ENCODE peak calls at places on chromosomes 2 and 18, in ten cellular contexts. One of them, this sample, is unnamed.

GRCh38 chr18:54052259-54052658 is 172.2 kb downstream of the MBD2 start:
- DNase-seq in heart left ventricle: no peak
- DNase-seq in lower leg skin: no peak
- DNase-seq in stomach: no peak
- DNase-seq in body of pancreas: no peak
- DNase-seq in breast epithelium: no peak
- DNase-seq in A549: no peak
- DNase-seq in ovary: no peak
- DNase-seq in GM12891: no peak
- DNase-seq in uterus: no peak
- DNase-seq in this sample: no peak

GRCh38 chr2:9336209-9336533 is 87.2 kb downstream of the ITGB1BP1 start:
- DNase-seq in ovary: no peak
- DNase-seq in body of pancreas: no peak
- DNase-seq in stomach: no peak
- DNase-seq in GM12891: peak
- DNase-seq in A549: no peak
- DNase-seq in uterus: no peak
- DNase-seq in lower leg skin: no peak
- DNase-seq in breast epithelium: no peak
- DNase-seq in heart left ventricle: no peak
- DNase-seq in this sample: no peak

GRCh38 chr2:156702520-156702919 is 266.3 kb downstream of the GPD2 start:
- DNase-seq in ovary: no peak
- DNase-seq in uterus: no peak
- DNase-seq in heart left ventricle: no peak
- DNase-seq in lower leg skin: no peak
- DNase-seq in A549: no peak
- DNase-seq in body of pancreas: no peak
- DNase-seq in breast epithelium: no peak
- DNase-seq in GM12891: no peak
- DNase-seq in stomach: no peak
- DNase-seq in this sample: no peak

GRCh38 chr2:44351676-44352075 is 9.6 kb downstream of the PREPL start:
- DNase-seq in A549: no peak
- DNase-seq in body of pancreas: no peak
- DNase-seq in ovary: no peak
- DNase-seq in uterus: no peak
- DNase-seq in breast epithelium: no peak
- DNase-seq in stomach: no peak
- DNase-seq in heart left ventricle: no peak
- DNase-seq in GM12891: no peak
- DNase-seq in lower leg skin: no peak
- DNase-seq in this sample: no peak

GRCh38 chr2:37636209-37637077 is 35.0 kb downstream of the CDC42EP3 start:
- DNase-seq in lower leg skin: no peak
- DNase-seq in A549: no peak
- DNase-seq in stomach: no peak
- DNase-seq in breast epithelium: no peak
- DNase-seq in heart left ventricle: no peak
- DNase-seq in GM12891: no peak
- DNase-seq in body of pancreas: no peak
- DNase-seq in uterus: no peak
- DNase-seq in ovary: no peak
- DNase-seq in this sample: no peak

GRCh38 chr18:70363861-70364260 is 75.0 kb downstream of the SOCS6 start:
- DNase-seq in uterus: no peak
- DNase-seq in heart left ventricle: no peak
- DNase-seq in body of pancreas: no peak
- DNase-seq in A549: peak
- DNase-seq in lower leg skin: no peak
- DNase-seq in ovary: no peak
- DNase-seq in GM12891: no peak
- DNase-seq in stomach: no peak
- DNase-seq in breast epithelium: no peak
- DNase-seq in this sample: no peak

GRCh38 chr2:64250063-64250462 is 105.8 kb upstream of the PELI1 start:
- DNase-seq in A549: no peak
- DNase-seq in ovary: no peak
- DNase-seq in heart left ventricle: no peak
- DNase-seq in breast epithelium: no peak
- DNase-seq in uterus: no peak
- DNase-seq in lower leg skin: no peak
- DNase-seq in body of pancreas: no peak
- DNase-seq in stomach: no peak
- DNase-seq in GM12891: no peak
- DNase-seq in this sample: no peak

GRCh38 chr2:86825728-86826386 is 35.1 kb upstream of the CD8A start:
- DNase-seq in GM12891: no peak
- DNase-seq in uterus: no peak
- DNase-seq in A549: no peak
- DNase-seq in breast epithelium: no peak
- DNase-seq in lower leg skin: no peak
- DNase-seq in body of pancreas: no peak
- DNase-seq in heart left ventricle: no peak
- DNase-seq in stomach: no peak
- DNase-seq in ovary: no peak
- DNase-seq in this sample: no peak

GRCh38 chr2:214127178-214127970 is 283.5 kb upstream of the VWC2L start:
- DNase-seq in GM12891: no peak
- DNase-seq in breast epithelium: no peak
- DNase-seq in ovary: no peak
- DNase-seq in stomach: no peak
- DNase-seq in A549: no peak
- DNase-seq in lower leg skin: peak
- DNase-seq in heart left ventricle: no peak
- DNase-seq in body of pancreas: no peak
- DNase-seq in uterus: peak
- DNase-seq in this sample: no peak

GRCh38 chr2:237062585-237062984 is 23.1 kb upstream of the COPS8 start:
- DNase-seq in A549: no peak
- DNase-seq in stomach: no peak
- DNase-seq in uterus: no peak
- DNase-seq in GM12891: no peak
- DNase-seq in body of pancreas: no peak
- DNase-seq in breast epithelium: no peak
- DNase-seq in ovary: no peak
- DNase-seq in heart left ventricle: no peak
- DNase-seq in lower leg skin: no peak
- DNase-seq in this sample: no peak

GRCh38 chr2:191713837-191714236 is 35.9 kb downstream of the NABP1 start:
- DNase-seq in breast epithelium: no peak
- DNase-seq in heart left ventricle: no peak
- DNase-seq in stomach: no peak
- DNase-seq in GM12891: no peak
- DNase-seq in ovary: no peak
- DNase-seq in uterus: no peak
- DNase-seq in A549: peak
- DNase-seq in lower leg skin: no peak
- DNase-seq in body of pancreas: no peak
- DNase-seq in this sample: no peak

GRCh38 chr2:42942214-42942989 is 150.0 kb upstream of the HAAO start:
- DNase-seq in GM12891: no peak
- DNase-seq in stomach: no peak
- DNase-seq in breast epithelium: no peak
- DNase-seq in heart left ventricle: no peak
- DNase-seq in A549: no peak
- DNase-seq in lower leg skin: no peak
- DNase-seq in body of pancreas: no peak
- DNase-seq in uterus: no peak
- DNase-seq in ovary: no peak
- DNase-seq in this sample: no peak

GRCh38 chr2:62304429-62305417 is 108.8 kb downstream of the B3GNT2 start:
- DNase-seq in heart left ventricle: no peak
- DNase-seq in lower leg skin: peak
- DNase-seq in uterus: peak
- DNase-seq in GM12891: no peak
- DNase-seq in stomach: peak
- DNase-seq in A549: no peak
- DNase-seq in body of pancreas: peak
- DNase-seq in breast epithelium: peak
- DNase-seq in ovary: peak
- DNase-seq in this sample: peak

GRCh38 chr2:33013684-33014110 is 66.9 kb downstream of the LTBP1 start:
- DNase-seq in stomach: no peak
- DNase-seq in uterus: no peak
- DNase-seq in A549: no peak
- DNase-seq in lower leg skin: no peak
- DNase-seq in body of pancreas: no peak
- DNase-seq in heart left ventricle: no peak
- DNase-seq in GM12891: no peak
- DNase-seq in ovary: no peak
- DNase-seq in breast epithelium: no peak
- DNase-seq in this sample: no peak
- TF ChIP-seq POLR2A in stomach: no peak
- TF ChIP-seq POLR2A in uterus: no peak
- TF ChIP-seq POLR2A in A549: no peak
- TF ChIP-seq POLR2A in lower leg skin: no peak
- TF ChIP-seq POLR2A in body of pancreas: no peak
- TF ChIP-seq POLR2A in heart left ventricle: no peak
- TF ChIP-seq POLR2A in GM12891: no peak
- TF ChIP-seq POLR2A in ovary: no peak
- TF ChIP-seq POLR2A in breast epithelium: no peak
- TF ChIP-seq POLR2A in this sample: no peak

GRCh38 chr2:221129657-221130056 is 442.4 kb downstream of the EPHA4 start:
- DNase-seq in A549: no peak
- DNase-seq in uterus: no peak
- DNase-seq in heart left ventricle: no peak
- DNase-seq in stomach: no peak
- DNase-seq in lower leg skin: no peak
- DNase-seq in GM12891: no peak
- DNase-seq in breast epithelium: no peak
- DNase-seq in body of pancreas: no peak
- DNase-seq in ovary: no peak
- DNase-seq in this sample: no peak

GRCh38 chr2:221120643-221121042 is 451.5 kb downstream of the EPHA4 start:
- DNase-seq in ovary: no peak
- DNase-seq in body of pancreas: no peak
- DNase-seq in A549: no peak
- DNase-seq in heart left ventricle: no peak
- DNase-seq in GM12891: no peak
- DNase-seq in breast epithelium: no peak
- DNase-seq in stomach: no peak
- DNase-seq in uterus: no peak
- DNase-seq in lower leg skin: no peak
- DNase-seq in this sample: no peak

GRCh38 chr2:221125691-221126090 is 446.4 kb downstream of the EPHA4 start:
- DNase-seq in uterus: no peak
- DNase-seq in body of pancreas: no peak
- DNase-seq in A549: no peak
- DNase-seq in stomach: no peak
- DNase-seq in ovary: no peak
- DNase-seq in lower leg skin: no peak
- DNase-seq in breast epithelium: no peak
- DNase-seq in GM12891: no peak
- DNase-seq in heart left ventricle: no peak
- DNase-seq in this sample: no peak

GRCh38 chr2:221123396-221123795 is 448.7 kb downstream of the EPHA4 start:
- DNase-seq in breast epithelium: no peak
- DNase-seq in stomach: no peak
- DNase-seq in heart left ventricle: no peak
- DNase-seq in body of pancreas: no peak
- DNase-seq in lower leg skin: no peak
- DNase-seq in A549: no peak
- DNase-seq in GM12891: no peak
- DNase-seq in ovary: no peak
- DNase-seq in uterus: no peak
- DNase-seq in this sample: no peak

GRCh38 chr2:221124542-221125235 is 447.4 kb downstream of the EPHA4 start:
- DNase-seq in uterus: no peak
- DNase-seq in lower leg skin: no peak
- DNase-seq in stomach: no peak
- DNase-seq in body of pancreas: no peak
- DNase-seq in A549: no peak
- DNase-seq in heart left ventricle: peak
- DNase-seq in breast epithelium: peak
- DNase-seq in ovary: no peak
- DNase-seq in GM12891: no peak
- DNase-seq in this sample: peak
- TF ChIP-seq POLR2A in uterus: no peak
- TF ChIP-seq POLR2A in lower leg skin: no peak
- TF ChIP-seq POLR2A in stomach: no peak
- TF ChIP-seq POLR2A in body of pancreas: no peak
- TF ChIP-seq POLR2A in A549: no peak
- TF ChIP-seq POLR2A in heart left ventricle: no peak
- TF ChIP-seq POLR2A in breast epithelium: no peak
- TF ChIP-seq POLR2A in ovary: no peak
- TF ChIP-seq POLR2A in GM12891: no peak
- TF ChIP-seq POLR2A in this sample: no peak

GRCh38 chr2:100741880-100742814 is 77.8 kb upstream of the NPAS2 start:
- DNase-seq in uterus: peak
- DNase-seq in lower leg skin: no peak
- DNase-seq in body of pancreas: no peak
- DNase-seq in GM12891: no peak
- DNase-seq in ovary: peak
- DNase-seq in stomach: no peak
- DNase-seq in breast epithelium: no peak
- DNase-seq in heart left ventricle: peak
- DNase-seq in A549: peak
- DNase-seq in this sample: no peak
- TF ChIP-seq POLR2A in uterus: no peak
- TF ChIP-seq POLR2A in lower leg skin: no peak
- TF ChIP-seq POLR2A in body of pancreas: no peak
- TF ChIP-seq POLR2A in GM12891: no peak
- TF ChIP-seq POLR2A in ovary: no peak
- TF ChIP-seq POLR2A in stomach: no peak
- TF ChIP-seq POLR2A in breast epithelium: no peak
- TF ChIP-seq POLR2A in heart left ventricle: no peak
- TF ChIP-seq POLR2A in A549: no peak
- TF ChIP-seq POLR2A in this sample: no peak

DNA sequence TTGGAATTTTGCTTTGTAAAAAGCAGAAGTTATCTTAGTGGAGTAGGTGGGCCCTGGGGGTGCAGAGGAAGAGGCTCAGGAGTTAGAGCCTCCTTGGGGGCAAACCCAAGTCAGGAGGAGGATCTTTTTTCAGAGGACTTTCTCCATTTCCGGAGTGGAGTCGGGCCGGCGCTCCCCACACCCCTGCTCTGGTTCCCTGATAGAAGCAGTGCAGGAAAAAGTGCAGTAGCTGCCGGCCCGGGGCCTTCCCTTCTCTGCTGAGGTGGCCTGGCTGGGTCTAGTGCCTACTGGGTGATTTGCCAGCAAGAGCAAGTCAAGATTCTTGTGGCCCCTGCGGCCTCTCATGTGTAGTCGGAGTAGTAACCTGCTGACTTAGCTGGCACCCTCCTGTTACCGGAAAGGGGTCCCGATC is 124.2 kb upstream of the HS6ST1 start:
- DNase-seq in uterus: no peak
- DNase-seq in breast epithelium: peak
- DNase-seq in A549: no peak
- DNase-seq in heart left ventricle: peak
- DNase-seq in stomach: peak
- DNase-seq in GM12891: no peak
- DNase-seq in lower leg skin: peak
- DNase-seq in ovary: no peak
- DNase-seq in body of pancreas: peak
- DNase-seq in this sample: no peak
- TF ChIP-seq POLR2A in uterus: no peak
- TF ChIP-seq POLR2A in breast epithelium: no peak
- TF ChIP-seq POLR2A in A549: no peak
- TF ChIP-seq POLR2A in heart left ventricle: no peak
- TF ChIP-seq POLR2A in stomach: no peak
- TF ChIP-seq POLR2A in GM12891: no peak
- TF ChIP-seq POLR2A in lower leg skin: no peak
- TF ChIP-seq POLR2A in ovary: no peak
- TF ChIP-seq POLR2A in body of pancreas: no peak
- TF ChIP-seq POLR2A in this sample: no peak

GRCh38 chr2:61018319-61018750 is 280 bp upstream of the PUS10 start:
- DNase-seq in heart left ventricle: no peak
- DNase-seq in uterus: no peak
- DNase-seq in body of pancreas: no peak
- DNase-seq in GM12891: peak
- DNase-seq in breast epithelium: no peak
- DNase-seq in A549: no peak
- DNase-seq in stomach: no peak
- DNase-seq in lower leg skin: no peak
- DNase-seq in ovary: no peak
- DNase-seq in this sample: no peak
- TF ChIP-seq POLR2A in heart left ventricle: no peak
- TF ChIP-seq POLR2A in uterus: no peak
- TF ChIP-seq POLR2A in body of pancreas: no peak
- TF ChIP-seq POLR2A in GM12891: no peak
- TF ChIP-seq POLR2A in breast epithelium: no peak
- TF ChIP-seq POLR2A in A549: no peak
- TF ChIP-seq POLR2A in stomach: no peak
- TF ChIP-seq POLR2A in lower leg skin: no peak
- TF ChIP-seq POLR2A in ovary: no peak
- TF ChIP-seq POLR2A in this sample: no peak

This sample was measured in H54.